ENCODE peak calls at places on chromosomes 2 and 18, in seven cellular contexts. I, R, A, O, Z, D and H are unnamed samples.

GRCh38 chr2:179437430-179437829 is 172.8 kb upstream of the SESTD1 start:
- DNase-seq in I (no peak), R (no peak), A (no peak), O (no peak), Z (no peak), D (no peak), H (no peak)

GRCh38 chr2:101162561-101163330 is 11.6 kb upstream of the TBC1D8 start:
- DNase-seq in I (peak; percentile 67), R (no peak), A (peak; percentile 55), O (no peak), Z (no peak), D (no peak), H (no peak)

GRCh38 chr2:204670124-204670523 is 124.8 kb downstream of the PARD3B start:
- DNase-seq in I (peak; percentile 45), R (no peak), A (no peak), O (no peak), Z (no peak), D (no peak), H (peak; percentile 22)

GRCh38 chr18:36771246-36771645 is 57.6 kb downstream of the TPGS2 start:
- DNase-seq in I (no peak), R (no peak), A (no peak), O (no peak), Z (no peak), D (no peak), H (no peak)

GRCh38 chr2:233656443-233656842 is 15.3 kb upstream of the UGT1A9 start:
- DNase-seq in I (no peak), R (no peak), A (no peak), O (no peak), Z (no peak), D (no peak), H (no peak)

GRCh38 chr2:101272045-101272784 is 19.5 kb downstream of the CNOT11 start:
- DNase-seq in I (no peak), R (no peak), A (no peak), O (no peak), Z (no peak), D (peak; percentile 50), H (no peak)

GRCh38 chr2:150080115-150080514 is 407.4 kb downstream of the RND3 start:
- DNase-seq in I (no peak), R (no peak), A (no peak), O (no peak), Z (peak; percentile 49), D (no peak), H (no peak)

GRCh38 chr2:24076849-24077534 is 866 bp upstream of the SF3B6 start:
- DNase-seq in I (no peak), R (no peak), A (no peak), O (no peak), Z (peak; percentile 31), D (no peak), H (peak; percentile 73)

GRCh38 chr2:56647997-56648396 is 464.2 kb downstream of the CCDC85A start:
- DNase-seq in I (no peak), R (no peak), A (no peak), O (no peak), Z (no peak), D (no peak), H (no peak)

GRCh38 chr2:219911541-219911940 is 284.1 kb downstream of the SLC4A3 start:
- DNase-seq in I (no peak), R (no peak), A (no peak), O (no peak), Z (no peak), D (no peak), H (no peak)

GRCh38 chr2:29568135-29568534 is 353.3 kb downstream of the ALK start:
- DNase-seq in I (no peak), R (no peak), A (no peak), O (no peak), Z (no peak), D (no peak), H (no peak)

GRCh38 chr2:7508220-7508943 is 591.2 kb downstream of the RNF144A start:
- DNase-seq in I (no peak), R (no peak), A (peak; percentile 73), O (no peak), Z (no peak), D (no peak), H (no peak)

GRCh38 chr18:32542221-32542798 is 71.6 kb upstream of the GAREM1 start:
- DNase-seq in I (no peak), R (no peak), A (peak; percentile 69), O (no peak), Z (peak; percentile 43), D (no peak), H (no peak)

GRCh38 chr2:215833531-215834162 is 179.7 kb downstream of the MREG start:
- DNase-seq in I (no peak), R (no peak), A (peak; percentile 1), O (no peak), Z (peak; percentile 90), D (no peak), H (peak; percentile 47)

GRCh38 chr2:151071382-151071781 is 190.3 kb downstream of the RBM43 start:
- DNase-seq in I (no peak), R (no peak), A (peak; percentile 14), O (no peak), Z (peak; percentile 72), D (no peak), H (peak; percentile 49)

GRCh38 chr2:28622101-28622499 is 126.2 kb downstream of the PLB1 start:
- DNase-seq in I (no peak), R (no peak), A (no peak), O (no peak), Z (no peak), D (no peak), H (no peak)

GRCh38 chr18:39274535-39274934 is 1708.9 kb upstream of the CELF4 start:
- DNase-seq in I (peak; percentile 3), R (no peak), A (no peak), O (no peak), Z (peak; percentile 43), D (no peak), H (no peak)

GRCh38 chr2:98778153-98778552 is 47.2 kb upstream of the MGAT4A start:
- DNase-seq in I (no peak), R (no peak), A (no peak), O (no peak), Z (no peak), D (no peak), H (no peak)

GRCh38 chr2:197514754-197515153 is 1.1 kb upstream of the MOB4 start:
- DNase-seq in I (no peak), R (no peak), A (no peak), O (no peak), Z (peak; percentile 15), D (no peak), H (no peak)

GRCh38 chr2:235277485-235277884 is 216.4 kb upstream of the AGAP1 start:
- DNase-seq in I (no peak), R (no peak), A (no peak), O (no peak), Z (no peak), D (no peak), H (no peak)

GRCh38 chr18:39313992-39314391 is 1748.4 kb upstream of the CELF4 start:
- DNase-seq in I (no peak), R (no peak), A (peak; percentile 22), O (no peak), Z (no peak), D (no peak), H (peak; percentile 6)

GRCh38 chr18:944440-944839 is 39.8 kb downstream of the ADCYAP1 start:
- DNase-seq in I (no peak), R (no peak), A (no peak), O (peak; percentile 47), Z (peak; percentile 85), D (no peak), H (no peak)

GRCh38 chr2:14354231-14354630 is 278.3 kb upstream of the LRATD1 start:
- DNase-seq in I (no peak), R (no peak), A (no peak), O (no peak), Z (no peak), D (no peak), H (no peak)

GRCh38 chr2:152383702-152384101 is 48.7 kb downstream of the FMNL2 start:
- DNase-seq in I (no peak), R (no peak), A (no peak), O (no peak), Z (peak; percentile 37), D (no peak), H (no peak)

GRCh38 chr2:74587664-74588277 is 33.3 kb downstream of the DOK1 start:
- DNase-seq in I (peak; percentile 62), R (peak; percentile 26), A (peak; percentile 62), O (no peak), Z (peak; percentile 88), D (peak; percentile 39), H (peak; percentile 76)

GRCh38 chr2:11344956-11345671 is 678 bp upstream of the ROCK2 start:
- DNase-seq in I (peak; percentile 25), R (no peak), A (no peak), O (peak; percentile 54), Z (peak; percentile 69), D (peak; percentile 25), H (peak; percentile 85)

GRCh38 chr18:42649636-42650035 is 465.8 kb downstream of the RIT2 start:
- DNase-seq in I (no peak), R (no peak), A (no peak), O (no peak), Z (peak; percentile 94), D (no peak), H (no peak)

GRCh38 chr2:160375802-160376469 is 117.7 kb downstream of the RBMS1 start:
- DNase-seq in I (peak; percentile 64), R (no peak), A (no peak), O (no peak), Z (peak; percentile 87), D (no peak), H (no peak)

GRCh38 chr2:107717666-107718065 is 109.0 kb upstream of the RGPD4 start:
- DNase-seq in I (no peak), R (no peak), A (peak; percentile 37), O (no peak), Z (no peak), D (no peak), H (no peak)

GRCh38 chr2:74779587-74780135 is 54.3 kb upstream of the HK2 start:
- DNase-seq in I (no peak), R (no peak), A (no peak), O (no peak), Z (no peak), D (no peak), H (no peak)